ENCODE peak calls at places on chromosomes 6 and 20, in nine cellular contexts. N is mesendoderm; W is psoas muscle; Y is naive thymus-derived CD4-positive, alpha-beta T cell; K is tibial nerve; Z is transverse colon; I is gastrocnemius medialis; S is right atrium auricular region; E is right lobe of liver. L is an unnamed sample.

GRCh38 chr20:62445553-62446340 is 18.4 kb upstream of the RBBP8NL start:
- DNase-seq in Z (no peak), W (no peak), K (no peak), N (no peak), Y (no peak), S (no peak), E (no peak), I (no peak), L (no peak)

GRCh38 chr6:37646986-37647764 is 50.5 kb downstream of the MDGA1 start:
- DNase-seq in K (no peak), W (no peak), S (no peak), N (no peak), Z (no peak), E (no peak), Y (no peak), I (no peak), L (no peak)

GRCh38 chr6:150314230-150315188 is 54.3 kb upstream of the IYD start:
- DNase-seq in Y (no peak), S (no peak), K (no peak), I (no peak), E (no peak), Z (no peak), W (no peak), N (no peak), L (no peak)

GRCh38 chr6:11714116-11714797 is 64.3 kb downstream of the ADTRP start:
- DNase-seq in Z (no peak), W (no peak), Y (peak; percentile 72), S (no peak), I (no peak), K (no peak), E (no peak), N (no peak), L (no peak)

GRCh38 chr6:167093922-167094432 is 28.9 kb upstream of the CCR6 start:
- DNase-seq in W (peak; percentile 62), I (no peak), Z (peak; percentile 62), Y (peak; percentile 31), N (no peak), E (no peak), S (no peak), K (no peak), L (peak; percentile 36)

GRCh38 chr6:95133578-95133977 is 443.8 kb upstream of the MANEA start:
- DNase-seq in I (no peak), Y (no peak), K (no peak), N (peak; percentile 21), S (no peak), E (no peak), W (no peak), Z (no peak), L (no peak)

GRCh38 chr20:18847226-18847625 is 33.6 kb downstream of the SCP2D1 start:
- DNase-seq in Z (no peak), N (no peak), Y (no peak), W (no peak), E (no peak), I (no peak), S (no peak), K (no peak), L (no peak)

GRCh38 chr20:50224553-50225255 is 34.1 kb downstream of the CEBPB start:
- DNase-seq in Z (peak; percentile 65), W (peak; percentile 90), K (peak; percentile 81), S (peak; percentile 91), N (peak; percentile 25), I (peak; percentile 88), Y (no peak), E (no peak), L (no peak)

GRCh38 chr6:34514593-34515472 is 41.3 kb downstream of the SPDEF start:
- DNase-seq in S (no peak), I (no peak), Z (no peak), K (peak; percentile 22), W (peak; percentile 50), N (peak; percentile 84), E (no peak), Y (no peak), L (no peak)

GRCh38 chr6:161038229-161039003 is 46.8 kb downstream of the MAP3K4 start:
- DNase-seq in S (no peak), N (no peak), E (no peak), Z (peak; percentile 24), I (no peak), K (no peak), Y (no peak), W (no peak), L (no peak)

GRCh38 chr6:146590492-146590891 is 8.3 kb upstream of the ADGB start:
- DNase-seq in Y (no peak), E (no peak), S (no peak), Z (no peak), N (no peak), W (no peak), K (no peak), I (no peak), L (no peak)

GRCh38 chr6:69871107-69871506 is 4.8 kb downstream of the COL19A1 start:
- DNase-seq in S (no peak), K (no peak), N (no peak), E (no peak), Y (no peak), Z (no peak), I (no peak), W (no peak), L (no peak)

GRCh38 chr6:135291288-135292116 is 110.4 kb downstream of the MYB start:
- DNase-seq in I (no peak), K (no peak), Y (no peak), S (no peak), E (no peak), N (peak; percentile 16), Z (no peak), W (no peak), L (no peak)

GRCh38 chr6:135285165-135285564 is 104.1 kb downstream of the MYB start:
- DNase-seq in Z (no peak), N (no peak), K (no peak), Y (no peak), S (no peak), E (no peak), W (no peak), I (no peak), L (no peak)

GRCh38 chr6:135282425-135282824 is 101.3 kb downstream of the MYB start:
- DNase-seq in S (no peak), Z (no peak), W (no peak), I (no peak), N (no peak), Y (no peak), K (no peak), E (no peak), L (no peak)

GRCh38 chr6:135289816-135290215 is 108.7 kb downstream of the MYB start:
- DNase-seq in S (no peak), N (no peak), K (no peak), E (no peak), Y (no peak), I (no peak), Z (no peak), W (no peak), L (no peak)

GRCh38 chr6:135286962-135287525 is 105.9 kb downstream of the MYB start:
- DNase-seq in I (no peak), N (no peak), E (no peak), Y (no peak), Z (no peak), K (no peak), W (no peak), S (no peak), L (no peak)
- H3K27ac ChIP-seq in I (no peak overlapping the region), N (no peak overlapping the region), E (no peak overlapping the region), Y (no peak overlapping the region), Z (no peak overlapping the region), K (no peak overlapping the region), W (no peak overlapping the region), S (no peak overlapping the region), L (no peak overlapping the region)

DNA sequence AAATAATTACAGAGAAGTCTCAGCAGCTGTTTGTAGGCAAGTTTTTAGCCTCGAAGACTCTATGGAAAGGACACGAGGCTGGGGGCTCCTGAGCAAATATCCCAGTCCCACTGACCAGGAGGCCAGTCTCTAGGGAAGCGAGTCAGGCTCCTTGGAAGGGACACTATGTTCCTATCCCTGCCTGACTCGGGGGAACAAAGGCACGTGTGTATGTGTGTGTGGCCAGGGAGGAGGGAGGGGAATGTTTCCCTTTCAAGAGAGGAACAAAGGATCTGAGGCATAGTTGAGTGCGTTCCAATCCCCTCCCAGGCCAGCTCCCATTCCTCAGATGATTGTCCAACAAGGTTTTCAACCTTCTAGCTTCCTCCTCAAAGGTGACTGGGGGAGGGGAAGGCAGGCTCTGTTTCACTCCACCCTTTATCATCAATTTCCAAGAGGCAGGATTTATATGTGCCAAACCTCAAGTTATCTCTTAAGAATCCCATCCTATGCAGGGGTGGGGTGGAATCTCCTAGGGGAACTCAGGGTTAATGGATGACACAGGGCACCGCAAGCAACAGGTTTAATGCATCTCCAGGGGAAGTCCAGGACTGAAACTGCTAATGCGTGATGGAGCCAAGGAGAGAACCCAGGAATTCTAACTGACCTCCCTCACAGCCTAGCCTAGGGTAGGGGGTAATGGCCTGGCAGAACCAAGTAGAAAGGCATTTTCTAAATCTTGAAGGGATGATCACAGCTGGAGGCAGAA is 9.9 kb downstream of the BCL2L1 start:
- DNase-seq in Y (no peak), Z (peak; percentile 82), E (no peak), S (peak; percentile 97), W (peak; percentile 90), I (peak; percentile 97), K (peak; percentile 94), N (peak; percentile 93), L (peak; percentile 57)
- H3K27ac ChIP-seq in Y (peak overlapping the region; percentile 27), Z (peak overlapping the region; percentile 83), E (peak overlapping the region; percentile 49), S (peak overlapping the region; percentile 96), W (peak overlapping the region; percentile 85), I (peak overlapping the region; percentile 97), K (peak overlapping the region; percentile 100), N (peak overlapping the region; percentile 77), L (peak overlapping the region; percentile 98)

DNA sequence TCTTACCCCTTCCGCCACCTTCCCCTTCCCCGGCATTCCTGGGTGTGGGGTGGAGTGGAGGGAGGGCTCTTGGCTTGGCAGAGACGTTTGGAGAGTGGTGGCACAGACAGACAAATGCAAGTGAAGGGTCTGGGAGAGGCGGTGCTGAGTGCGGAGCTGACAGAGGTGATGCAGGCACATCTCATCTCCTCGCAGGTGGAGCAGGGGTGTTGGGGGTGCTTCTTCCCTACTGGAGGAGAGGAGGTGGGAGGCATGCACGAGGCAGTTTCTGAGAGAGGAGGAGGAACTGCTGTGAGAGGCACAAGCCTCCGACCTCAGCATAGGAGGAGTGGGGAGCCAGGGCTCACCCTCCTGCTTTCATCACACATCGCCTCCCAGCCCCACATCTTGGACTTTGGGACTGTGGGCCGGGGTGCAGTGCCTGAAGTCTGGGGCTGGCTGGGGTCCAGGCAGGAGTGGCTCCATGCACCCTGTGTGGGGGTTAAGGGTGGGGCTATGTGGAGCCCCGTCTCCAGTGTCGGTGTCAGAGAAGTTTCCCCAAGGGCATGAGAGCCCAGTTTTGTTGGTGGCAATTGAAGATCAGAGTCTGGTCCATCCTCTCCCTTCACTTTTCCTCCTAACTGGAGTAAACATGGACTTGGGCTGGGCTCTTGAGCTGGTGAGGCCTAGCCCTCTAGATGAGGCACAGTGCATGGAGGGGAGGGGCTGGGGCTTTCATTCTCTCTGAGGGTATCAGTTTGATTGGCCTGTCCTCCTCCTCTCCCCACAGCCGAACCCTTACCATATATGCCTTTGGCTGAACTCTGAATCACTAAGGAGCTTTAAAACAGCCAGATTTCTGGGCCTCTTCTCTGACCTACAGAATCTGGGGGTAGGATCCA is 20.2 kb upstream of the SLC22A7 start:
- DNase-seq in Z (peak; percentile 89), E (peak; percentile 57), N (no peak), I (no peak), Y (no peak), K (no peak), W (no peak), S (no peak), L (no peak)
- H3K27ac ChIP-seq in Z (peak overlapping the region; percentile 88), E (peak overlapping the region; percentile 71), N (no peak overlapping the region), I (no peak overlapping the region), Y (no peak overlapping the region), K (no peak overlapping the region), W (no peak overlapping the region), S (peak overlapping the region; percentile 37), L (no peak overlapping the region)

GRCh38 chr20:64206619-64207018 is 42.4 kb downstream of the MYT1 start:
- DNase-seq in K (no peak), Z (no peak), S (no peak), Y (no peak), W (no peak), I (no peak), N (no peak), E (no peak), L (no peak)
- H3K27ac ChIP-seq in K (no peak overlapping the region), Z (no peak overlapping the region), S (no peak overlapping the region), Y (no peak overlapping the region), W (no peak overlapping the region), I (no peak overlapping the region), N (no peak overlapping the region), E (no peak overlapping the region), L (no peak overlapping the region)